ENCODE peak calls at places on chromosome 6, in five cellular contexts. M, B, X, C and V are unnamed samples.

GRCh38 chr6:56677559-56677958 is 34.9 kb upstream of the DST start:
- DNase-seq in M (peak), B (peak), X (no peak), C (no peak), V (no peak)

GRCh38 chr6:107603029-107603428 is 113.1 kb downstream of the SOBP start:
- DNase-seq in M (no peak), B (no peak), X (no peak), C (no peak), V (no peak)

GRCh38 chr6:93293399-93294271 is 125.7 kb downstream of the EPHA7 start:
- DNase-seq in M (no peak), B (no peak), X (no peak), C (no peak), V (no peak)

GRCh38 chr6:5126214-5126613 is 41.1 kb downstream of the PPP1R3G start:
- DNase-seq in M (no peak), B (no peak), X (no peak), C (no peak), V (no peak)

GRCh38 chr6:160469153-160469552 is 121.0 kb downstream of the SLC22A3 start:
- DNase-seq in M (no peak), B (no peak), X (no peak), C (no peak), V (no peak)

GRCh38 chr6:123879749-123880148 is 76.1 kb downstream of the NKAIN2 start:
- DNase-seq in M (no peak), B (no peak), X (no peak), C (peak), V (no peak)

GRCh38 chr6:12851123-12851695 is 134.6 kb downstream of the PHACTR1 start:
- DNase-seq in M (no peak), B (peak), X (no peak), C (no peak), V (no peak)

GRCh38 chr6:128518531-128519131 is 1.8 kb downstream of the PTPRK start:
- DNase-seq in M (no peak), B (no peak), X (no peak), C (no peak), V (no peak)

GRCh38 chr6:108165714-108166663 is at the start of gene NR2E1:
- DNase-seq in M (peak), B (peak), X (peak), C (no peak), V (peak)

GRCh38 chr6:166902211-166902755 is 54.1 kb downstream of the RNASET2 start:
- DNase-seq in M (no peak), B (no peak), X (no peak), C (no peak), V (peak)

GRCh38 chr6:168345266-168345665 is 25.7 kb upstream of the DACT2 start:
- DNase-seq in M (no peak), B (no peak), X (no peak), C (no peak), V (no peak)

GRCh38 chr6:100573169-100573568 is 108.4 kb upstream of the SIM1 start:
- DNase-seq in M (peak), B (peak), X (no peak), C (no peak), V (no peak)

GRCh38 chr6:7939186-7939863 is 28.7 kb upstream of the TXNDC5 start:
- DNase-seq in M (no peak), B (peak), X (no peak), C (no peak), V (no peak)

GRCh38 chr6:2899596-2899995 is 3.5 kb downstream of the SERPINB9 start:
- DNase-seq in M (no peak), B (no peak), X (no peak), C (peak), V (peak)

GRCh38 chr6:11989376-11989775 is 22.7 kb upstream of the HIVEP1 start:
- DNase-seq in M (no peak), B (no peak), X (no peak), C (no peak), V (no peak)

GRCh38 chr6:6494677-6495076 is 93.8 kb upstream of the LY86 start:
- DNase-seq in M (no peak), B (peak), X (peak), C (peak), V (peak)

GRCh38 chr6:155021680-155022079 is 26.6 kb downstream of the TIAM2 start:
- DNase-seq in M (no peak), B (no peak), X (no peak), C (no peak), V (no peak)

GRCh38 chr6:106626485-106626884 is 2.8 kb downstream of the RTN4IP1 start:
- DNase-seq in M (no peak), B (no peak), X (no peak), C (no peak), V (no peak)

GRCh38 chr6:150528648-150529285 is 70.9 kb upstream of the PLEKHG1 start:
- DNase-seq in M (peak), B (peak), X (peak), C (peak), V (no peak)

GRCh38 chr6:39422273-39422672 is 99.8 kb upstream of the KCNK16 start:
- DNase-seq in M (no peak), B (no peak), X (no peak), C (no peak), V (no peak)

GRCh38 chr6:144744720-144745119 is 459.6 kb downstream of the UTRN start:
- DNase-seq in M (no peak), B (no peak), X (no peak), C (no peak), V (no peak)

GRCh38 chr6:107763959-107764358 is 60.2 kb downstream of the SCML4 start:
- DNase-seq in M (peak), B (peak), X (no peak), C (no peak), V (no peak)

GRCh38 chr6:21590345-21590744 is 3.2 kb upstream of the SOX4 start:
- DNase-seq in M (peak), B (no peak), X (no peak), C (no peak), V (no peak)

GRCh38 chr6:142335415-142335814 is 33.6 kb downstream of the ADGRG6 start:
- DNase-seq in M (no peak), B (no peak), X (no peak), C (no peak), V (no peak)

GRCh38 chr6:144158133-144158532 is 7.8 kb downstream of the STX11 start:
- DNase-seq in M (peak), B (peak), X (no peak), C (no peak), V (no peak)

GRCh38 chr6:2999005-2999620 is 581 bp upstream of the NQO2 start:
- DNase-seq in M (peak), B (peak), X (no peak), C (no peak), V (no peak)

GRCh38 chr6:15253107-15254073 is 7.5 kb downstream of the JARID2 start:
- DNase-seq in M (no peak), B (no peak), X (no peak), C (no peak), V (peak)

GRCh38 chr6:90233994-90234393 is 62.6 kb downstream of the BACH2 start:
- DNase-seq in M (no peak), B (no peak), X (no peak), C (no peak), V (no peak)

GRCh38 chr6:1611322-1611571 is 1.5 kb downstream of the FOXC1 start:
- DNase-seq in M (peak), B (no peak), X (no peak), C (no peak), V (peak)
- TF ChIP-seq CTCF in M (no peak), B (peak), X (no peak), C (peak), V (peak)

GRCh38 chr6:68968301-68968649 is 333.2 kb downstream of the ADGRB3 start:
- DNase-seq in M (no peak), B (no peak), X (no peak), C (no peak), V (no peak)
- TF ChIP-seq CTCF in M (no peak), B (no peak), X (no peak), C (no peak), V (no peak)

GRCh38 chr6:4059115-4059777 is 19.7 kb downstream of the FAM217A start:
- DNase-seq in M (peak), B (peak), X (no peak), C (no peak), V (no peak)
- TF ChIP-seq CTCF in M (peak), B (peak), X (no peak), C (no peak), V (no peak)

GRCh38 chr6:73984851-73985250 is 288.8 kb downstream of the CD109 start:
- DNase-seq in M (no peak), B (no peak), X (no peak), C (no peak), V (no peak)

GRCh38 chr6:73983367-73983766 is 287.4 kb downstream of the CD109 start:
- DNase-seq in M (no peak), B (peak), X (no peak), C (no peak), V (no peak)

DNA sequence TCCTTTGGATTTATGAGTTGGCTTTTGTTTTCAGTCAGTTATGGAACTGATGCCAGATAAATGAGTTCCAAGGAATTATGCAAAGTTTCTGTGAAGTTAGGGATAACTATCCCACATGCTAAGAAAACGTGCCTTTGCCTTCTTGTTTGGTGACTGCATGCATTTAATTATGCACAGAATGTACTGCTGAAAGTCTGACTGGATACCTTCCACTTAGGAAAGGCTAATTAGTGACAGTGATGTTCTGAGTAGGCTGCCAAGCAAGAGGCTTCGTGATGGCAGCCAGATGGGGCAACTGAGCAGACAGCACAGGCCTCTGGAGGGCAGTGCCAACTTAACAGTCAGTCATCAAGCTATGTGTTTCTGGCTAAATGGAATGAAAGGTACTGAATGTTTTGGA is 289.9 kb downstream of the CD109 start:
- DNase-seq in M (peak), B (peak), X (no peak), C (no peak), V (no peak)
- TF ChIP-seq CTCF in M (peak), B (peak), X (peak), C (no peak), V (no peak)

GRCh38 chr6:79756496-79756895 is 125.4 kb downstream of the SH3BGRL2 start:
- DNase-seq in M (no peak), B (no peak), X (no peak), C (no peak), V (no peak)

GRCh38 chr6:79763301-79763700 is 132.2 kb downstream of the SH3BGRL2 start:
- DNase-seq in M (no peak), B (no peak), X (no peak), C (no peak), V (no peak)

GRCh38 chr6:79764758-79765157 is 133.6 kb downstream of the SH3BGRL2 start:
- DNase-seq in M (no peak), B (no peak), X (no peak), C (no peak), V (no peak)

GRCh38 chr6:79762370-79762769 is 131.2 kb downstream of the SH3BGRL2 start:
- DNase-seq in M (peak), B (peak), X (no peak), C (no peak), V (no peak)
- TF ChIP-seq CTCF in M (peak), B (peak), X (peak), C (no peak), V (no peak)

GRCh38 chr6:157272866-157273755 is 50.2 kb downstream of the TMEM242 start:
- DNase-seq in M (no peak), B (no peak), X (peak), C (no peak), V (no peak)

GRCh38 chr6:157273756-157274088 is 49.6 kb downstream of the TMEM242 start:
- DNase-seq in M (peak), B (no peak), X (peak), C (peak), V (peak)

GRCh38 chr6:157276134-157276532 is 47.2 kb downstream of the TMEM242 start:
- DNase-seq in M (no peak), B (no peak), X (peak), C (no peak), V (no peak)

GRCh38 chr6:157274116-157274470 is 49.2 kb downstream of the TMEM242 start:
- DNase-seq in M (peak), B (no peak), X (no peak), C (no peak), V (no peak)

GRCh38 chr6:157274471-157275226 is 48.7 kb downstream of the TMEM242 start:
- DNase-seq in M (peak), B (peak), X (peak), C (peak), V (peak)
- TF ChIP-seq CTCF in M (peak), B (no peak), X (peak), C (peak), V (peak)

GRCh38 chr6:84685983-84686584 is 78.3 kb downstream of the TBX18 start:
- DNase-seq in M (peak), B (peak), X (no peak), C (peak), V (no peak)
- TF ChIP-seq CTCF in M (peak), B (peak), X (peak), C (peak), V (peak)

DNA sequence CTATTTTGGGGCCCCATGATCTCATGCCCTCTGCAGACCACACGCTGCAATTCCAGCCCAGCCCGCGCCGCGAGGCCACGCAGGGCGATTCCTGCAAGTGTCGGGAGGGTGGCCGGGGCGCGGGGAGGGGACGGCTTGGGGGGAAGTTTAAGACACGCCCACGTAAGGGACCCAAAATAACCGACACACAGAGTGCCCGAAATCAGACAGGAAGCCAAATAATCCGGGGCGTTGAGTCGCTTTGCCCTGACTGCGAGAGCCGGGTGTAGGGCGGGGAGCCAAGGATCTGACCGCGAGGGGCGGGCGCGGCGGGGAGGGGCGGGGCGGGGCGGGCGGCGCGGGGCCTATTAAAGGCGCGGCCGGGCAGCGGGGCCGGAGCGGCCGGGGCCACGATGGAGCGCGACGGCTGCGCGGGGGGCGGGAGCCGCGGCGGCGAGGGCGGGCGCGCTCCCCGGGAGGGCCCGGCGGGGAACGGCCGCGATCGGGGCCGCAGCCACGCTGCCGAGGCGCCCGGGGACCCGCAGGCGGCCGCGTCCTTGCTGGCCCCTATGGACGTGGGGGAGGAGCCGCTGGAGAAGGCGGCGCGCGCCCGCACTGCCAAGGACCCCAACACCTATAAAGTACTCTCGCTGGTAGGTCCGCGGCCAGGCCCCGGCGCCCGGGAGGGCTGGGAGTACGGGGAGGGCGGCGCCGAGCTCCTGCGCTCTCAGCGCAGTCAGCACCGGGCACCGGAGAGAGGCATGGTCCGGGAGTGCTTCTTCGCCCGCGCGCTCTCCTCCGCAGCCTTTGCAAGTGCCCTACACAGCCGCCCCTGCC is at the start of gene ENPP1:
- DNase-seq in M (peak), B (peak), X (peak), C (peak), V (peak)
- TF ChIP-seq CTCF in M (no peak), B (peak), X (peak), C (no peak), V (no peak)

GRCh38 chr6:28383235-28384142 is 16.1 kb downstream of the ZSCAN12 start:
- DNase-seq in M (peak), B (peak), X (peak), C (peak), V (peak)
- TF ChIP-seq CTCF in M (peak), B (peak), X (peak), C (peak), V (peak)

GRCh38 chr6:46215777-46216176 is 45.0 kb upstream of the ENPP5 start:
- DNase-seq in M (no peak), B (no peak), X (no peak), C (no peak), V (no peak)
- TF ChIP-seq CTCF in M (no peak), B (no peak), X (no peak), C (no peak), V (no peak)